ENCODE peak calls at places on chromosomes 3 and 15, in nine cellular contexts. Q is stimulated activated CD8-positive, alpha-beta memory T cell treated with anti-CD3 and anti-CD28 coated beads, Interleukin-15, amount 100 ng/mL, for 1 hour; X is nephron progenitor cell; J is mucosa of gallbladder; N is activated T-helper 1 cell treated with anti-CD3 and anti-CD28 coated beads, Interleukin-12 subunit alpha, Interleukin-12 subunit beta, Interleukin-2, Interleukin-4 antibody, amounts not matched to agents 30 ng/mL and 10 ng/mL and 1 ng/mL, durations not matched to agents 14 hours and 24 hours and 36 hours; D is M059J; F is A549; S is NCI-H2081; Y is AG20443. K is an unnamed sample.

GRCh38 chr15:63186065-63186464 is 3.3 kb upstream of the RAB8B start:
- DNase-seq in Q (no peak), Y (peak; percentile 58), N (no peak), X (no peak), F (peak; percentile 66), D (peak; percentile 85), S (peak; percentile 4), J (no peak), K (no peak)

GRCh38 chr15:75177360-75178071 is 24.2 kb upstream of the C15orf39 start:
- DNase-seq in Q (no peak), N (no peak), J (no peak), X (no peak), D (no peak), Y (no peak), S (no peak), F (no peak), K (no peak)

GRCh38 chr15:47720555-47720954 is 3.2 kb downstream of the SEMA6D start:
- DNase-seq in N (no peak), X (no peak), F (no peak), J (no peak), Y (no peak), D (peak; percentile 7), Q (no peak), S (no peak), K (no peak)

GRCh38 chr15:60972866-60973265 is 256.2 kb downstream of the RORA start:
- DNase-seq in Q (no peak), D (peak; percentile 82), Y (peak; percentile 65), N (no peak), J (no peak), F (no peak), S (no peak), X (no peak), K (no peak)

GRCh38 chr3:192130534-192131132 is 596.7 kb downstream of the FGF12 start:
- DNase-seq in Q (no peak), S (peak; percentile 66), X (peak; percentile 12), D (peak; percentile 64), J (peak; percentile 39), N (no peak), Y (peak; percentile 32), F (peak; percentile 43), K (peak; percentile 58)

GRCh38 chr3:51378075-51378474 is 7.0 kb upstream of the MANF start:
- DNase-seq in S (no peak), Y (no peak), D (no peak), X (no peak), Q (no peak), F (no peak), J (no peak), N (no peak), K (no peak)

GRCh38 chr3:32816439-32817194 is 1.2 kb upstream of the TRIM71 start:
- DNase-seq in J (no peak), X (peak; percentile 83), Q (no peak), Y (peak; percentile 60), S (no peak), N (no peak), F (peak; percentile 24), D (no peak), K (peak; percentile 16)

GRCh38 chr3:56064684-56065083 is 403.6 kb downstream of the ERC2 start:
- DNase-seq in F (peak; percentile 19), S (no peak), Y (no peak), X (no peak), D (peak; percentile 9), J (no peak), N (no peak), Q (no peak), K (no peak)

GRCh38 chr3:171851685-171852084 is 8.5 kb downstream of the TMEM212 start:
- DNase-seq in N (no peak), Q (no peak), F (peak; percentile 66), J (no peak), S (no peak), Y (no peak), D (peak; percentile 97), X (no peak), K (no peak)

GRCh38 chr15:52054381-52054780 is 35.4 kb downstream of the MAPK6 start:
- DNase-seq in D (no peak), Q (no peak), J (no peak), Y (no peak), F (peak; percentile 41), X (no peak), N (no peak), S (no peak), K (no peak)

GRCh38 chr3:130834476-130834875 is 59.4 kb upstream of the ATP2C1 start:
- DNase-seq in Y (peak; percentile 13), D (peak; percentile 38), X (no peak), J (peak; percentile 51), F (no peak), S (no peak), N (no peak), Q (no peak), K (peak; percentile 34)

GRCh38 chr3:40207796-40208195 is 101.7 kb upstream of the EIF1B start:
- DNase-seq in Q (no peak), N (no peak), Y (no peak), S (no peak), F (no peak), D (no peak), J (no peak), X (no peak), K (no peak)

GRCh38 chr15:48603123-48603500 is 42.4 kb downstream of the FBN1 start:
- DNase-seq in Q (no peak), X (no peak), F (no peak), J (no peak), Y (no peak), S (no peak), N (no peak), D (peak; percentile 39), K (no peak)

GRCh38 chr3:6264036-6264435 is 596.9 kb upstream of the GRM7 start:
- DNase-seq in F (no peak), D (no peak), J (no peak), X (no peak), Q (no peak), S (no peak), N (no peak), Y (no peak), K (no peak)

GRCh38 chr3:28349397-28350000 is 875 bp upstream of the AZI2 start:
- DNase-seq in S (peak; percentile 58), X (no peak), J (no peak), Q (no peak), F (no peak), Y (no peak), D (no peak), N (no peak), K (no peak)

GRCh38 chr3:44992555-44993470 is 16.8 kb downstream of the EXOSC7 start:
- DNase-seq in Y (peak; percentile 23), S (no peak), D (peak; percentile 33), J (no peak), Q (no peak), X (peak; percentile 48), F (peak; percentile 16), N (no peak), K (no peak)

GRCh38 chr3:19702416-19703078 is 231.5 kb downstream of the EFHB start:
- DNase-seq in J (no peak), F (no peak), S (no peak), Q (no peak), N (no peak), X (no peak), Y (no peak), D (no peak), K (no peak)

GRCh38 chr3:129577356-129577755 is 29.1 kb downstream of the PLXND1 start:
- DNase-seq in Q (no peak), N (no peak), S (peak; percentile 57), J (peak; percentile 51), F (no peak), D (no peak), Y (no peak), X (no peak), K (no peak)

GRCh38 chr3:25592510-25592968 is 72.2 kb downstream of the TOP2B start:
- DNase-seq in Y (peak; percentile 47), F (peak; percentile 87), S (no peak), Q (no peak), D (peak; percentile 94), N (no peak), J (no peak), X (no peak), K (no peak)

GRCh38 chr3:10623578-10624275 is 118.3 kb upstream of the ATP2B2 start:
- DNase-seq in J (no peak), N (no peak), Q (no peak), Y (no peak), X (no peak), F (no peak), D (no peak), S (no peak), K (no peak)